ENCODE peak calls at places on chromosomes 6 and 20, in eight cellular contexts. T is cardiac muscle cell, Q is cardiac fibroblast, C is PC-9, F is transverse colon, R is neuronal stem cell, X is epithelial cell of esophagus, H is heart left ventricle. G is an unnamed sample.

GRCh38 chr6:11367638-11368199 is 135.3 kb upstream of the NEDD9 start:
- DNase-seq in T (no peak), X (no peak), Q (no peak), C (no peak), F (no peak), R (no peak), H (no peak), G (no peak)

GRCh38 chr6:168607272-168608112 is 166.5 kb downstream of the SMOC2 start:
- DNase-seq in R (no peak), X (peak), H (no peak), T (no peak), C (no peak), Q (no peak), F (no peak), G (no peak)

GRCh38 chr6:170019259-170020040 is 268.0 kb downstream of the ERMARD start:
- DNase-seq in R (no peak), X (peak), C (no peak), T (no peak), F (no peak), Q (no peak), H (peak), G (no peak)

GRCh38 chr6:146246028-146246427 is 217.2 kb downstream of the GRM1 start:
- DNase-seq in C (no peak), H (no peak), F (no peak), R (no peak), X (no peak), Q (no peak), T (peak), G (no peak)

GRCh38 chr20:41172296-41173140 is 35.2 kb downstream of the PLCG1 start:
- DNase-seq in R (no peak), X (no peak), H (peak), Q (peak), C (no peak), F (peak), T (no peak), G (no peak)

GRCh38 chr6:18405477-18406293 is 18.5 kb downstream of the RNF144B start:
- DNase-seq in F (no peak), H (no peak), T (no peak), R (no peak), X (peak), C (no peak), Q (peak), G (no peak)

GRCh38 chr6:155221086-155221485 is 42.7 kb upstream of the CLDN20 start:
- DNase-seq in H (no peak), R (no peak), F (no peak), T (no peak), C (no peak), X (no peak), Q (no peak), G (no peak)

GRCh38 chr20:43662943-43663655 is 3.8 kb upstream of the MYBL2 start:
- DNase-seq in Q (no peak), F (peak), R (no peak), X (peak), T (no peak), C (peak), H (no peak), G (no peak)

GRCh38 chr6:39313526-39314272 is 520 bp downstream of the KCNK17 start:
- DNase-seq in Q (no peak), C (no peak), X (no peak), H (peak), T (peak), F (no peak), R (peak), G (no peak)

GRCh38 chr6:39317256-39317655 is 3.0 kb upstream of the KCNK17 start:
- DNase-seq in F (no peak), X (no peak), R (no peak), H (no peak), Q (no peak), T (no peak), C (no peak), G (no peak)

GRCh38 chr6:39310542-39310941 is 3.7 kb downstream of the KCNK17 start:
- DNase-seq in R (no peak), C (no peak), X (no peak), T (no peak), F (no peak), Q (no peak), H (no peak), G (no peak)

GRCh38 chr6:39312912-39313525 is 1.2 kb downstream of the KCNK17 start:
- DNase-seq in T (no peak), X (no peak), C (no peak), R (no peak), F (no peak), Q (no peak), H (peak), G (no peak)

GRCh38 chr6:39314273-39314790 is at the start of gene KCNK17:
- DNase-seq in R (no peak), Q (no peak), T (no peak), C (no peak), F (no peak), H (peak), X (no peak), G (peak)
- H3K4me3 ChIP-seq in R (no peak), Q (no peak), T (peak), C (no peak), F (peak), H (peak), X (no peak), G (peak)

GRCh38 chr20:57748601-57749130 is 38.9 kb upstream of the PMEPA1 start:
- DNase-seq in Q (peak), T (peak), C (peak), X (peak), F (peak), R (peak), H (peak), G (no peak)
- H3K4me3 ChIP-seq in Q (peak), T (no peak), C (peak), X (peak), F (peak), R (no peak), H (peak), G (no peak)

GRCh38 chr20:20217626-20218025 is 150.3 kb upstream of the INSM1 start:
- DNase-seq in T (no peak), H (no peak), X (no peak), C (no peak), F (no peak), Q (no peak), R (peak), G (no peak)

GRCh38 chr20:20213722-20214121 is 154.2 kb upstream of the INSM1 start:
- DNase-seq in C (no peak), X (no peak), F (no peak), Q (no peak), T (no peak), H (no peak), R (no peak), G (no peak)

GRCh38 chr20:20214757-20215275 is 153.1 kb upstream of the INSM1 start:
- DNase-seq in H (no peak), T (no peak), Q (no peak), X (no peak), C (no peak), R (no peak), F (no peak), G (no peak)

GRCh38 chr20:20216941-20217340 is 151.0 kb upstream of the INSM1 start:
- DNase-seq in C (no peak), F (no peak), H (no peak), T (no peak), X (no peak), Q (no peak), R (no peak), G (no peak)

DNA sequence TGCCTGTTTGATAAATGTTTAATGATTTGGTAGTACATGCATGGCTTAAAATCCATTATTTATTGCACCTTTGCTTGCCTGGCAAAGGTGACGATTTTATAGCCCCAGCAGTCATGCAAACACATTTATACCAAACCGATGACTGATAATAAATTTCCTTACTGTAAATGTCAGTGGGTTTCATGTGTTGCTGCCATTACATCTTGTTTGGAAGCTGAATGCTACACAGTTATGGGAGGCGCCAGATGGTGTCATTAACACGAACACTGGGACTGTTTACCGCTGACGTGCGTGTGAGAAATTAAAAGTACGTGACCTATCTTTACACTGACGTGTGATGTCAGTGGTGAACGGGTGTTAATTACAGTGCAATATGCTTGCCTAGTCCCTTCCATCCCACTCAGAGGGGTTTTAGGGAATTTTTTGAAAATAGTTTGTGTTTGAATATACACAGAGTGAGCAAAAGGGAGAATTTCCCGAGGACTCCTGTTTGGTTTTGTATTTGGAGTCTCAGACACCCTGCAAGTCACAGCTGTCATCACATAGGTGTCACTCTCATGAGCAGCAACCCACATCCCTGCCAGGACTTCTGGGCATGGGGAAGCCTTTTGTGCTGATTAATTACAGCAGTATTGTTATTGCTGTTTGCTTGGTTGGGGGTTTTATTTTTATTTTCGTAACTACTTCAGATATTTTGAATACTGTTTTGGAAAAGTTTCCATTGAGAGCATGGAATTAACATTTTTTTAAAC is 151.8 kb upstream of the INSM1 start:
- DNase-seq in F (no peak), R (no peak), X (no peak), T (no peak), H (no peak), Q (no peak), C (no peak), G (no peak)
- H3K4me3 ChIP-seq in F (no peak), R (no peak), X (no peak), T (no peak), H (no peak), Q (no peak), C (no peak), G (no peak)

DNA sequence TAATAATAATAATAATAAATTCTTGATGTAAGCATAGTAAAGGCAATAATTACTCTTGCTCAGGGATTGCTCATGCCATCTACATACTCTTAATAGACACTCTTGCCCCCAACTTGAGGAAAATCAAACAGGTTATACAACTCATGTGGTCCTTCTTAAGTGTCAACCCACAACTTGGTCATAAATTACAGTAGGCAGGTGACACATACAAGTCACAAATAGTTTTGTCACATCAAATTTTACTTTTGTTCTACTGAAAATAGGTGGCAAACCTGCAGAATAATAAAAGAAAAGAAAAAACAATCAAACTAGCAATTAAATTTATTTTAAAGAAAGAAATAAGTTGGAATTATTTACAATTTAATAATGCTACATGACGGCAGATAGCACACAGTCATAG is 1.6 kb downstream of the ME1 start:
- DNase-seq in Q (no peak), H (no peak), T (no peak), R (no peak), X (peak), F (no peak), C (no peak), G (no peak)
- H3K4me3 ChIP-seq in Q (peak), H (no peak), T (no peak), R (no peak), X (peak), F (no peak), C (peak), G (no peak)

DNA sequence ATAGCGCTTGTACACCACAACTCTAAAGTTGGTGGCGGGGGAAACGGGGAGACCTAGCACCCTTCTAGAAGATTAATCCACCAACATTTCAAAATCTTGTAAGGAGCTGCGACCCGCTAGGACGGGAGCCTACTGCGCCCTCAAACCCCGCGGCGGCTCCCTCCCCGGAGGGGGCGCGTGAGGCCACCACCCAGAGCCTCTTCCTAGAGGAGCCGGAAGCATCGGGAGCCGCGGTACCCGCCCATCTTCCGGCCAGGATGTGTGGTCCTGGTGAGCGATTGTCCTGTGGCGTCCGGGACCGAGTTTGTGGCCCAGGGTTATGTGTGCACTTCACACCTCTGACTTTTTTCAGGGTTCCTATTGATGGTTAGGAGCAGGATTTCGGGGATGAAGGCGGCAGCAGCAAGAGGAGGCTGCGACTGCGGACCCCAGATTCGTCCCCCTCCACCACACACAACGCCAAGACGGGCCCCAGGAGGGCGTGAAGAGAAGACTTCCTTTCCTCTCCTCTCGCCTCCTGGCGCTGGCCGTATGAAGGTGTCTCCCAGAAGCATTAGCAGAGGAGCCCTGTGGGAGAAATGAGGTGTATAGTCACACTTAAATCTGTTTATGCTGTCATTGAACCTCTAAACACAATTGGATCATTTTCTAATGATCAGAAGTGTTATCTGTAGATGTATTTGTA is 10.7 kb downstream of the ZNF165 start:
- DNase-seq in R (no peak), Q (no peak), X (no peak), H (peak), C (no peak), T (no peak), F (no peak), G (no peak)
- H3K4me3 ChIP-seq in R (no peak), Q (peak), X (peak), H (peak), C (no peak), T (no peak), F (peak), G (no peak)

GRCh38 chr6:134034951-134035822 is 17.2 kb downstream of the SLC2A12 start:
- DNase-seq in F (no peak), Q (no peak), X (peak), T (no peak), H (no peak), C (no peak), R (no peak), G (no peak)
- H3K4me3 ChIP-seq in F (no peak), Q (no peak), X (no peak), T (no peak), H (no peak), C (no peak), R (no peak), G (no peak)

GRCh38 chr6:21987501-21987957 is 309.3 kb downstream of the PRL start:
- DNase-seq in H (peak), Q (peak), F (peak), T (peak), R (no peak), C (peak), X (peak), G (peak)
- H3K4me3 ChIP-seq in H (peak), Q (peak), F (peak), T (no peak), R (no peak), C (peak), X (no peak), G (peak)

DNA sequence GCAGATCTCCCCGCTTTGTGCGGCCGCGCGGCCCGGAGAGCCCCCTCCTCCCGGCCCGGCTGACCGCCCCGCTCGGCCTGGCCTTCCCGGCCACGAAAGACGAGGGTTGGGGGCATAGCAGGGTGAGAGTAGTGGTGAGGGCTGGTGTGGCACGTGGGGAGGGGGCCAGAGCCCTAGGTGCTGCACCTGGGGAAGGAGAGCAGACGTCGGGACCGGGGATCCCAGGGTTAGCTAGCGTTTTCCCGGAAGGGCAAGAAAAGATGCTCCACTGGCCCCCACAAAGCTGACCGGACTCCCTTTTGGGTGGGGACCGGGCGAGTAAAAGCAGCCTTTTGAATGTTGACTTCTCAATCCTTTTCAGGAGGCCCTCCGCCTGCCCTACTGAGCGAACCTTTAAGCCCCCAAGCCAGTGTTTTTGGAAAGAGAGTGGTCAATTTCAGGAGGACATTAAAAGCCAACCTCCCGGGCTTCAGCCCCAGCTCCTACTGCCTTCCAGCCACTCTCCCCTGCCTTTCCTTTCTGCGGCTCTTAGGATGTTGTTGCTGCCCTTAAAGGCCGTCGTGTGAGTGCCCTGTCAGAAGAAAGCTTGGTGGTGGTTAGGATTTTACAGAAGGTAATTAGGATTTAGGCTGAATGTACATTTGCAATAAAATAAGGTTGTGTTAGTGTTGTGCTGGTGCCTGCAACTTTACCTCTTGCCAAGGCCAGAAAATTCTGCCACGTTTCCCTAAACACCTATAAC is 652 bp upstream of the BACH2 start:
- DNase-seq in H (no peak), C (no peak), F (no peak), R (peak), X (no peak), T (peak), Q (no peak), G (no peak)
- H3K4me3 ChIP-seq in H (peak), C (no peak), F (peak), R (peak), X (peak), T (peak), Q (peak), G (peak)

GRCh38 chr20:25037288-25038102 is 20.4 kb downstream of the ACSS1 start:
- DNase-seq in H (no peak), X (no peak), F (no peak), C (no peak), Q (no peak), T (no peak), R (no peak), G (no peak)
- H3K4me3 ChIP-seq in H (no peak), X (no peak), F (no peak), C (no peak), Q (no peak), T (no peak), R (no peak), G (no peak)

G was measured in Jurkat, Clone E6-1.